ENCODE peak calls at places on chromosomes 16 and 17, in nine cellular contexts. D is esophagus muscularis mucosa, Z is K562, I is stomach, M is GM12878, U is suprapubic skin, F is transverse colon, O is HepG2, J is upper lobe of left lung. L is an unnamed sample.

GRCh38 chr17:9294661-9295210 is 273.4 kb downstream of the NTN1 start:
- DNase-seq in D (no peak), Z (no peak), O (no peak), M (no peak), I (no peak), U (no peak), F (no peak), J (no peak), L (no peak)

GRCh38 chr16:80280557-80280956 is 260.2 kb upstream of the DYNLRB2 start:
- DNase-seq in F (no peak), U (no peak), J (no peak), Z (no peak), M (no peak), I (no peak), D (no peak), O (no peak), L (no peak)

GRCh38 chr17:79933863-79934652 is 94.8 kb upstream of the CBX4 start:
- DNase-seq in M (no peak), I (peak; percentile 71), Z (no peak), J (peak; percentile 63), D (no peak), O (no peak), U (no peak), F (peak; percentile 73), L (no peak)

GRCh38 chr16:59540621-59541020 is 806.5 kb upstream of the GOT2 start:
- DNase-seq in F (no peak), U (no peak), M (no peak), Z (no peak), O (no peak), J (no peak), D (no peak), I (no peak), L (no peak)

GRCh38 chr16:8714143-8714542 is 39.7 kb downstream of the ABAT start:
- DNase-seq in D (no peak), O (no peak), I (no peak), M (no peak), U (no peak), Z (no peak), J (no peak), F (no peak), L (no peak)

GRCh38 chr17:39365252-39365651 is 36.2 kb downstream of the FBXL20 start:
- DNase-seq in O (no peak), M (no peak), F (no peak), Z (no peak), U (no peak), J (no peak), I (no peak), D (no peak), L (no peak)

GRCh38 chr16:79601092-79601977 is 798 bp upstream of the MAF start:
- DNase-seq in Z (no peak), D (no peak), J (peak; percentile 90), I (peak; percentile 72), U (no peak), O (peak; percentile 72), F (peak; percentile 72), M (no peak), L (peak; percentile 83)

GRCh38 chr16:89710709-89711564 is 9.4 kb upstream of the SPATA2L start:
- DNase-seq in F (no peak), Z (no peak), M (no peak), D (no peak), J (peak; percentile 84), U (no peak), O (no peak), I (no peak), L (no peak)

GRCh38 chr17:74739227-74739831 is 2.3 kb downstream of the RAB37 start:
- DNase-seq in Z (no peak), F (no peak), J (no peak), D (no peak), O (no peak), M (no peak), U (no peak), I (no peak), L (no peak)

DNA sequence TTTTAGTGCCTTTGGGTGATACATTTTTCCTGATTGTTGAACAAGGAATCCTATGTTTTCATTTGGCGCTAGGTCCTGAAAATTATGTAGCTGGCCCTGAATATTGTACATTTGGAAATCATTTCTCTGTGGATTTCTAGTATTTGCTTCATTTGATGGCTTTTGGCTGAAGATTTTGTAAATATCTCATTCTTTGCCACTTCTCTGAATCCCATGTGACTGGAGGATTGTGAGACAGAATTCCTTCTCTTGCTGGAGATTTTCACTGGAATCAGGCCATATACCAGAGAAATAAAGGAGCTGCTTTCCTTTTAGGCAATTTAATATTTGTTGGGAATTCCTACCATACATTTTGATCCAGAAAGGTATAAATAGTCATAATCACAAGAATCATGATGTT is 8.6 kb downstream of the KRT28 start:
- DNase-seq in D (no peak), O (no peak), U (no peak), M (no peak), Z (no peak), F (no peak), J (no peak), I (no peak), L (no peak)
- TF ChIP-seq EP300 in D (no peak), O (no peak), U (no peak), M (no peak), Z (no peak), F (no peak), J (no peak), I (no peak), L (no peak)

GRCh38 chr17:17496189-17497064 is at the start of gene RASD1:
- DNase-seq in Z (peak; percentile 88), I (peak; percentile 93), O (peak; percentile 59), J (peak; percentile 98), D (peak; percentile 96), M (no peak), U (peak; percentile 95), F (peak; percentile 93), L (peak; percentile 96)
- TF ChIP-seq POLR2AphosphoS5 in Z (no peak), I (peak; percentile 99), O (peak; percentile 81), J (peak; percentile 79), D (peak; percentile 95), M (no peak), U (peak; percentile 32), F (peak; percentile 94), L (peak; percentile 97)

GRCh38 chr17:7834891-7835817 is 1.1 kb downstream of the KDM6B start:
- DNase-seq in U (peak; percentile 99), O (peak; percentile 96), F (peak; percentile 97), I (peak; percentile 97), M (peak; percentile 90), D (peak; percentile 99), J (peak; percentile 97), Z (peak; percentile 84), L (peak; percentile 99)
- TF ChIP-seq POLR2A in U (peak; percentile 79), O (peak; percentile 46), F (peak; percentile 79), I (no peak), M (no peak), D (peak; percentile 77), J (peak; percentile 81), Z (peak; percentile 1), L (peak; percentile 86)

GRCh38 chr16:87317766-87318121 is 552 bp upstream of the C16orf95 start:
- DNase-seq in Z (no peak), U (peak; percentile 84), F (peak; percentile 73), J (no peak), I (peak; percentile 53), O (peak; percentile 67), M (no peak), D (no peak), L (peak; percentile 84)
- TF ChIP-seq EP300 in Z (no peak), U (no peak), F (no peak), J (no peak), I (peak; percentile 14), O (no peak), M (no peak), D (no peak), L (peak; percentile 6)

DNA sequence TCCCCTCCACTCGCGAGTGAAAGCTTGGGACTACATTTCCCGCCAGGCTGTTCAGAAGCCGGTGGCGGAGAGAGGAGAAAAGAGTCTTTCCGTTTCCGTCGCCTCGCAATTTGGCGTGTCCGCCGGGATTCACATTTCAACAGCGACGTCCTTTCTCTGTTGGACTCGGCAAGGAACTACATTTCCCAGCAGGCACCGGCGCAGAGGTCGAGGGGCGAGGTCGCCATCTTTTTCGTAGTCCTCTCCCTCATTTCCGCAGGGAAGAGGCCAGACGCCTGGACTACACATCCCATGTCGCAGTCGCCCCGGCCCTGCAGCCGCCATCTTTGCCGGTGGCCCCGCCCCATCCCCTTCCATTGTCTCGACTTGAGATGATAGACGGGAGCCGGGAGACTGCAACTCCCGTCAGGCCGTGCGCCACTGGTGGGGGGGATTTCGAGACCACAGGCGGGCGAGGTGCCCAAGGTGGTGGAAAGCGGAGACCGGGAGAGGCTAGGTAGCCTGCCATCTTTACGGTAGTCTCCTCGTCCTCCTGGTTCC is 882 bp upstream of the FBXL19 start:
- DNase-seq in J (peak; percentile 98), D (peak; percentile 100), I (peak; percentile 100), U (peak; percentile 100), M (peak; percentile 98), F (peak; percentile 100), Z (peak; percentile 87), O (peak; percentile 100), L (peak; percentile 100)
- TF ChIP-seq POLR2AphosphoS5 in J (peak; percentile 90), D (peak; percentile 24), I (peak; percentile 84), U (peak; percentile 65), M (no peak), F (peak; percentile 40), Z (no peak), O (no peak), L (peak; percentile 23)

GRCh38 chr17:14297161-14297851 is 3.6 kb upstream of the HS3ST3B1 start:
- DNase-seq in Z (no peak), J (peak; percentile 89), M (no peak), O (peak; percentile 48), U (no peak), D (peak; percentile 87), I (peak; percentile 38), F (no peak), L (no peak)
- TF ChIP-seq POLR2A in Z (no peak), J (no peak), M (no peak), O (no peak), U (no peak), D (no peak), I (no peak), F (no peak), L (no peak)

GRCh38 chr16:20166531-20167235 is 93.0 kb upstream of the GPR139 start:
- DNase-seq in M (no peak), U (no peak), O (no peak), I (no peak), J (no peak), D (no peak), Z (no peak), F (no peak), L (no peak)
- TF ChIP-seq EP300 in M (no peak), U (no peak), O (no peak), I (no peak), J (no peak), D (no peak), Z (no peak), F (no peak), L (no peak)